ENCODE peak calls at places on chromosomes 5 and 9, in five cellular contexts. R, A, Q, U and C are unnamed samples.
A peak's percentile ranks its signal among the peaks of the same experiment; 100 is the strongest.

GRCh38 chr5:463952-464351 is 21.0 kb downstream of the EXOC3 start:
- DNase-seq in U (no peak), Q (no peak), R (no peak), A (no peak), C (no peak)

GRCh38 chr5:52870448-52870847 is 82.7 kb downstream of the ITGA1 start:
- DNase-seq in A (no peak), Q (peak; percentile 8), R (no peak), U (no peak), C (peak; percentile 97)

GRCh38 chr5:65506961-65507360 is 25.2 kb upstream of the ADAMTS6 start:
- DNase-seq in R (no peak), A (no peak), U (peak; percentile 65), Q (no peak), C (no peak)

GRCh38 chr5:77867194-77867691 is 91.1 kb upstream of the TBCA start:
- DNase-seq in A (no peak), Q (no peak), R (no peak), U (peak; percentile 32), C (no peak)

GRCh38 chr5:178069909-178070308 is 43.4 kb upstream of the N4BP3 start:
- DNase-seq in Q (no peak), R (peak; percentile 79), A (peak; percentile 76), U (peak; percentile 26), C (peak; percentile 29)

GRCh38 chr5:1729641-1730486 is 69.8 kb downstream of the MRPL36 start:
- DNase-seq in A (peak; percentile 27), U (no peak), R (no peak), Q (no peak), C (no peak)

GRCh38 chr9:14023285-14023684 is 290.7 kb downstream of the NFIB start:
- DNase-seq in Q (no peak), U (no peak), A (no peak), R (no peak), C (no peak)

GRCh38 chr5:124343451-124343867 is 403.0 kb downstream of the ZNF608 start:
- DNase-seq in U (peak; percentile 95), A (no peak), R (no peak), Q (no peak), C (no peak)

GRCh38 chr5:57435701-57436134 is 46.9 kb downstream of the ACTBL2 start:
- DNase-seq in Q (no peak), A (no peak), R (no peak), U (peak; percentile 99), C (peak; percentile 62)

GRCh38 chr5:149546974-149547373 is 4.3 kb downstream of the CSNK1A1 start:
- DNase-seq in A (no peak), R (peak; percentile 45), U (no peak), Q (no peak), C (no peak)

GRCh38 chr9:74960548-74960947 is 7.8 kb upstream of the C9orf40 start:
- DNase-seq in U (peak; percentile 79), A (no peak), R (no peak), Q (no peak), C (peak; percentile 85)

GRCh38 chr9:6384732-6385131 is 28.3 kb upstream of the UHRF2 start:
- DNase-seq in Q (no peak), U (no peak), R (peak; percentile 12), A (peak; percentile 39), C (no peak)

GRCh38 chr5:856531-857425 is 6.0 kb upstream of the ZDHHC11 start:
- DNase-seq in A (no peak), U (no peak), R (peak; percentile 11), Q (no peak), C (no peak)

GRCh38 chr5:12357596-12357995 is 453.4 kb upstream of the CTNND2 start:
- DNase-seq in R (no peak), U (no peak), Q (no peak), A (no peak), C (no peak)

GRCh38 chr5:45692481-45692880 is 3.7 kb downstream of the HCN1 start:
- DNase-seq in U (no peak), R (no peak), A (no peak), Q (no peak), C (no peak)

GRCh38 chr5:60232051-60232794 is 338.7 kb upstream of the PDE4D start:
- DNase-seq in R (no peak), A (no peak), U (no peak), Q (no peak), C (no peak)

GRCh38 chr5:124132843-124133242 is 613.6 kb downstream of the ZNF608 start:
- DNase-seq in Q (no peak), U (no peak), R (no peak), A (no peak), C (peak; percentile 58)

GRCh38 chr5:127938746-127939145 is 144.8 kb upstream of the SLC12A2 start:
- DNase-seq in R (no peak), U (no peak), A (no peak), Q (no peak), C (no peak)

GRCh38 chr5:108639356-108639755 is 108.3 kb upstream of the FER start:
- DNase-seq in A (no peak), U (no peak), R (peak; percentile 34), Q (no peak), C (no peak)
- H2AK5ac ChIP-seq in A (no peak overlapping the region), U (no peak overlapping the region), R (peak overlapping the region; percentile 34), Q (no peak overlapping the region), C (no peak overlapping the region)

GRCh38 chr5:42216904-42217303 is 206.3 kb upstream of the GHR start:
- DNase-seq in A (no peak), Q (no peak), U (no peak), R (no peak), C (no peak)

DNA sequence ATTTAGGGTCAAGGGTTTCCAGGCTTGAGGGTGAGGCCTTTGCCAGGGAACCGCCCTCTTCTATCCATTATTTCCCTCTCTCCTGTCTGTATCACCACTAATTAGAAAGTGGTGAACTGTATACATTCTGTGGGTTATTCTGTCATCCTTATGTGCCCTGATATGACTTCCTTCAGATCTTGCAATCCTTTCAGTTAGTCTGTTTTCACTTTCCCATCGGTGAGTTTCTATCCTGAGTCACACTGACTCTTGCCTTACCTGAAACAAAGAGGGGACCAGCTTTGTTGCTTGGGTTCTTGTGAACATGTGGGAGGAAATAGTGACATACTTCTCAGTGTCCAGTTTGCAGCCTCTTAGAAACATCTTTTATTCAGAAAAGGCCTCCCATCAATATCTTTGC is 205.4 kb upstream of the GHR start:
- DNase-seq in R (no peak), A (no peak), Q (no peak), U (no peak), C (no peak)
- H3K27me3 ChIP-seq in R (no peaks in the 10 kb centered on the region), A (no peaks in the 10 kb centered on the region), Q (no peaks in the 10 kb centered on the region), U (no peaks in the 10 kb centered on the region), C (no peaks in the 10 kb centered on the region)

GRCh38 chr9:131222460-131222859 is 53.9 kb downstream of the FAM78A start:
- DNase-seq in A (no peak), Q (no peak), U (no peak), R (no peak), C (no peak)
- H2AK5ac ChIP-seq in A (no peak overlapping the region), Q (no peak overlapping the region), U (no peak overlapping the region), R (no peak overlapping the region), C (no peak overlapping the region)

GRCh38 chr9:95510610-95511231 is 6.0 kb downstream of the PTCH1 start:
- DNase-seq in Q (peak; percentile 95), A (peak; percentile 92), R (peak; percentile 97), U (peak; percentile 97), C (peak; percentile 93)
- H3K27me3 ChIP-seq in Q (peaks cover 8% of the 10 kb centered on the region), A (peaks cover 29% of the 10 kb centered on the region), R (peaks cover 17% of the 10 kb centered on the region), U (no peaks in the 10 kb centered on the region), C (no peaks in the 10 kb centered on the region)

GRCh38 chr5:73649926-73650325 is 23.9 kb downstream of the ARHGEF28 start:
- DNase-seq in Q (no peak), U (no peak), R (no peak), A (no peak), C (no peak)

GRCh38 chr5:73654861-73655318 is 28.9 kb downstream of the ARHGEF28 start:
- DNase-seq in Q (no peak), R (no peak), A (no peak), U (peak; percentile 44), C (no peak)

GRCh38 chr5:73652391-73652790 is 26.4 kb downstream of the ARHGEF28 start:
- DNase-seq in A (no peak), U (no peak), Q (no peak), R (no peak), C (no peak)

GRCh38 chr5:73655521-73656160 is 29.6 kb downstream of the ARHGEF28 start:
- DNase-seq in Q (no peak), A (no peak), U (no peak), R (no peak), C (no peak)

DNA sequence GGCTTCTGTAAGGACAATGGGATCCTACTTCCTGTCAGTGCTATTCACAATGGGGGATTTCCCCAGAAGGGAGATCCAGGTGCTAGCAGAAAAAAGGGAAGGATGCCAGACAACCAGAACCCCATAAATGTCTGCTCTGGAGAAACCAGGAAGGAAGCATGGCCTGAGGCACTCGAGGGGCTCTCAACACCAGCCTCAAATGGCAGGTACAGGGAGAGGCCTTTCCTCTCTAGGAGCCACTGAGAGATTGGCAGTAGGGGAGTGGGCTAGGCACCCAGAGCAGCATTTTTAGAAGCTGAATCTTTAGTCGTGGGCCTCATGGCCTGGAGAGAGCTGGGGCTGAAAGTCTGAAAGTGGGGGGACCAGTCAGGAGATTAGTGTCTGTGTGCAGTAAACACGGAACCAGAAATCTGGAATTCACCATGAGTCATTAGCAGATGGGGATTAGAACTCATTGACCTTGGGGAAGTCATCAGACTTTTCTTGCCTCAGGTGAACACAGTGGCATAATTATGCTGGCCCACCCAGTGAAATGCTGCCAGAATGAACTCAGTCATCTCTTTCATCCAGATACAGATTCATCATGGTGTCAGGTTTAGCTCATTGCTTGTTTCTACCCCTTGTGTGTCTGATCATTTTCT is 28.3 kb downstream of the ARHGEF28 start:
- DNase-seq in A (no peak), Q (no peak), R (no peak), U (peak; percentile 69), C (no peak)
- H2AK5ac ChIP-seq in A (no peak overlapping the region), Q (no peak overlapping the region), R (no peak overlapping the region), U (peak overlapping the region; percentile 49), C (no peak overlapping the region)

DNA sequence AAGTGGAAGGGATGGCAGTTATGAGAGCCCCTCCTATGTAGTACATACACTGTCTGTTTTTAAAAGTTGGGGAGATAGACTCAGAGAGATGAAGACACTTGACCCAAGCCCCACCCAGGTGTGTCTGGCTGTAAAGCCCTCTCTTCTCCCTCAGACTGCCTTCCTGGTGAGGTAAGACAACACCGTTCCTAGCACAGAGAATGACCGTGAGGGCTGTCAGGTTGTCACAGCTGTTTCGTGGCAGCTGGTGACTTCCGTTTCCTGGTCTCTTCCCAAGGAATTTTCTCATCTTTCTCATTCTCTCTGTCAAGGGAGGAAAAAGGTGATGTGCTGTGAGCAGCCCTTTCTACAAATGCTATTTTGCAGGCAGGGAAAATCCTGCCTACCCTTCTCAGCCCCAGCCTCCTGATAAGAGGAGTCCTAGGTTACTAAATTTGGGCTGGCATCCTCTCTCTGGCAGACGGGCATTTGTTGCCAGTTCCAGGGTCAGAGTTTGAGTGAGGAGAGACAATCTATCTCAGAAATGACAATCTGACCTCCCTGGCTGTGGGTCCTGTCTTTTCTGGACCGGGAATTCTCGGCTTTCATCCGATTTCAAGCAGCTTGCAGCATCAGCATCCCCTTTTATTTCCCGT is 263.5 kb upstream of the PANK3 start:
- DNase-seq in A (no peak), U (no peak), R (no peak), Q (no peak), C (no peak)
- H3K27me3 ChIP-seq in A (no peaks in the 10 kb centered on the region), U (no peaks in the 10 kb centered on the region), R (no peaks in the 10 kb centered on the region), Q (peaks cover 2% of the 10 kb centered on the region), C (no peaks in the 10 kb centered on the region)